ENCODE peak calls at places on chromosomes 5 and 9, in seven cellular contexts. Y, J, U, K, F, C and D are unnamed samples.

GRCh38 chr9:93130861-93131481 is 3.1 kb downstream of the NINJ1 start:
- DNase-seq in Y (no peak), J (no peak), U (no peak), K (no peak), F (no peak), C (peak; percentile 17), D (no peak)

GRCh38 chr9:89519393-89519805 is 21.5 kb upstream of the SEMA4D start:
- DNase-seq in Y (no peak), J (peak; percentile 20), U (no peak), K (no peak), F (no peak), C (peak; percentile 66), D (no peak)

GRCh38 chr9:83235524-83235923 is 172.6 kb upstream of the RASEF start:
- DNase-seq in Y (no peak), J (no peak), U (no peak), K (no peak), F (no peak), C (no peak), D (no peak)

GRCh38 chr5:194102-194501 is 2.8 kb downstream of the LRRC14B start:
- DNase-seq in Y (no peak), J (no peak), U (no peak), K (no peak), F (no peak), C (no peak), D (no peak)

GRCh38 chr5:167128581-167128980 is 1162.9 kb upstream of the WWC1 start:
- DNase-seq in Y (no peak), J (no peak), U (no peak), K (no peak), F (no peak), C (no peak), D (no peak)

GRCh38 chr9:77177894-77178794 is 810 bp downstream of the VPS13A start:
- DNase-seq in Y (no peak), J (peak; percentile 43), U (peak; percentile 55), K (peak; percentile 40), F (peak; percentile 66), C (peak; percentile 40), D (no peak)

GRCh38 chr5:169162407-169162806 is 138.5 kb downstream of the SLIT3 start:
- DNase-seq in Y (no peak), J (peak; percentile 90), U (no peak), K (no peak), F (no peak), C (no peak), D (no peak)

GRCh38 chr9:19049872-19050636 is 827 bp downstream of the RRAGA start:
- DNase-seq in Y (no peak), J (peak; percentile 63), U (peak; percentile 45), K (peak; percentile 4), F (peak; percentile 35), C (no peak), D (no peak)

GRCh38 chr9:133148351-133149129 is 15.2 kb downstream of the GBGT1 start:
- DNase-seq in Y (no peak), J (peak; percentile 46), U (peak; percentile 80), K (peak; percentile 69), F (peak; percentile 63), C (peak; percentile 66), D (no peak)

GRCh38 chr5:78600656-78601452 is 47.7 kb downstream of the LHFPL2 start:
- DNase-seq in Y (no peak), J (peak; percentile 88), U (no peak), K (no peak), F (no peak), C (no peak), D (peak; percentile 93)

GRCh38 chr9:69078581-69078980 is 43.0 kb downstream of the FXN start:
- DNase-seq in Y (no peak), J (no peak), U (no peak), K (no peak), F (no peak), C (no peak), D (peak; percentile 82)

GRCh38 chr5:53302524-53302923 is 177.9 kb upstream of the FST start:
- DNase-seq in Y (no peak), J (peak; percentile 67), U (no peak), K (no peak), F (no peak), C (no peak), D (no peak)

GRCh38 chr5:92552206-92553160 is 1028.5 kb downstream of the NR2F1-AS1 start:
- DNase-seq in Y (no peak), J (peak; percentile 99), U (no peak), K (no peak), F (peak; percentile 35), C (no peak), D (peak; percentile 97)

GRCh38 chr5:161286066-161286655 is 260.4 kb downstream of the GABRB2 start:
- DNase-seq in Y (no peak), J (no peak), U (no peak), K (no peak), F (no peak), C (no peak), D (no peak)

GRCh38 chr5:137714931-137715330 is 21.0 kb downstream of the KLHL3 start:
- DNase-seq in Y (no peak), J (no peak), U (no peak), K (no peak), F (no peak), C (no peak), D (no peak)

GRCh38 chr5:178377583-178378270 is 145.1 kb upstream of the PHYKPL start:
- DNase-seq in Y (no peak), J (no peak), U (no peak), K (no peak), F (no peak), C (no peak), D (no peak)

GRCh38 chr9:468766-469496 is 254.3 kb downstream of the DOCK8 start:
- DNase-seq in Y (no peak), J (no peak), U (no peak), K (no peak), F (no peak), C (no peak), D (no peak)

GRCh38 chr9:38621434-38622082 is 1.2 kb upstream of the ANKRD18A start:
- DNase-seq in Y (no peak), J (peak; percentile 14), U (no peak), K (peak; percentile 49), F (peak; percentile 50), C (peak; percentile 44), D (no peak)

GRCh38 chr5:172853355-172853975 is 19.4 kb downstream of the ERGIC1 start:
- DNase-seq in Y (no peak), J (peak; percentile 29), U (no peak), K (no peak), F (no peak), C (no peak), D (no peak)

GRCh38 chr5:95841914-95842812 is 19.6 kb upstream of the GLRX start:
- DNase-seq in Y (no peak), J (no peak), U (no peak), K (no peak), F (no peak), C (no peak), D (peak; percentile 83)

GRCh38 chr9:126173401-126173800 is 153.2 kb upstream of the MVB12B start:
- DNase-seq in Y (no peak), J (no peak), U (no peak), K (no peak), F (no peak), C (no peak), D (no peak)

DNA sequence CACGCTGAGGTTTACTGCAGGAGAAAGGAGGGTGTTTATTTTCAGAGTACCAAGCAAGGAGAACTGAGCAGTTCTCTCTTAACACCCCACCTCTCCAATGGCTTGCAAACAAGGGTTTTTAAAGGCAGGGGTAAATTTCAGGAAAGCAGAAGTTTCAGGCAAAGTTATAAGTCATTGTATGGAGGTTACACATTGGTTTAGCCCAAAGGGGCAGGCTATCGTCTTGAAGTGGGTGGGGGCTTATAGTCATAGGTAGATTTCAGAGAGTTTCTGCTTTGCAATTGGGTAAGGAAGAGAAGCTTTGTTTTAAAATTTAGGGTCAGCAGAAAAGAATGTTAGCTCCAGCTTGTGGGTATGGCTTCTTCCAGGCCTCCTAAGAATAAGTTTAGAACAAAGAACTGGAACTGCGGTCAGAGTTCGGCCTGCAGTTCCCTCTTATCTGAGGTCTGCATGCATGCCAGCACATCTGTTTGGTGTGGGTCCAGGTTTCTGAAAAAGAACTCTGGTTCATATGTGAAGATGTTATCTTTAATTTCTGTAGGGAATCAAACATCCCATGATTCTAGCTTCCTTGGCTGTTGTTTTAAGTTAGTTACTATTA is 96.0 kb downstream of the CYFIP2 start:
- DNase-seq in Y (no peak), J (peak; percentile 81), U (no peak), K (no peak), F (no peak), C (no peak), D (no peak)
- H3K4me3 ChIP-seq in Y (no peak overlapping the region), J (no peak overlapping the region), U (no peak overlapping the region), K (no peak overlapping the region), F (no peak overlapping the region), C (no peak overlapping the region), D (no peak overlapping the region)

DNA sequence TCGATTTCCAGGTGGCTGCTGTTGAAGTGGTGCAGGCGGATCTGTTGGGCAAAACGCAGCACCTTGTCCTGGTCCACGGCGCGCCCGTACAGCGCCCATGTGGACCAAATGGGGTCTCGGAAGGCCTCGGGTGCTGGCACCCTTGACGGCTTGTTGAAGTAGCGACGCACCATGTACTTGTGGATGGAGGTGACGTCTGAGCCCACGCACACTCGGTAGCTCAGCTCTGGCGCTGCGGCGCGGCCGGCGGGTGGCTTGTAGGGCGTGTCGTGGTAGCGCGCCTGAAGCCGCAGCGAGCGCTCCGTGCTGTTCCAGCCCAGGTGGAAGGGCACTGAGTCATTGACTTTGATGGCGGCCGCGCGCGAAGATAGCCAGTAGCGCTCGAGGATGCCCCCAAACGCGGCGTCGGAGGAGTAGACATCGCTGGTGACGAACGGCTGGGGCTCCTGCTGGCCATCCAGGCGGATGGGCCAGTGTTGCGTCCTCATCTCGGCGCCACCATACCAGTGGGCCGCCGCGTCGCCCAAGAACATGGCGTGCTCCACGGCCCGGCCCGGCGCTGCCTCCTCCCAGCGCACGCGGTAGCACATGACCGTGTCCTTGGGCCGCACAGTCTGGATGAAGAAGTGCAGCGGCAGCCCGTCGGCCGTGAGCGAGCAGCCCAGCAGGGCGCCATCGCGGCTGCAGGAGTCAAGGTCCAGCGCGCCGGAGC is 4.7 kb downstream of the MYORG start:
- DNase-seq in Y (no peak), J (no peak), U (no peak), K (no peak), F (no peak), C (no peak), D (no peak)
- H3K4me3 ChIP-seq in Y (no peak overlapping the region), J (no peak overlapping the region), U (no peak overlapping the region), K (no peak overlapping the region), F (no peak overlapping the region), C (no peak overlapping the region), D (no peak overlapping the region)

GRCh38 chr9:137630684-137631083 is 11.9 kb downstream of the EHMT1 start:
- DNase-seq in Y (no peak), J (no peak), U (no peak), K (no peak), F (no peak), C (no peak), D (no peak)
- H3K4me3 ChIP-seq in Y (no peak overlapping the region), J (no peak overlapping the region), U (no peak overlapping the region), K (no peak overlapping the region), F (no peak overlapping the region), C (no peak overlapping the region), D (no peak overlapping the region)

GRCh38 chr9:107638922-107639321 is 149.4 kb upstream of the KLF4 start:
- DNase-seq in Y (no peak), J (peak; percentile 53), U (peak; percentile 76), K (no peak), F (peak; percentile 71), C (no peak), D (peak; percentile 59)
- H3K4me3 ChIP-seq in Y (peak overlapping the region; percentile 59), J (peak overlapping the region; percentile 78), U (peak overlapping the region; percentile 40), K (no peak overlapping the region), F (no peak overlapping the region), C (no peak overlapping the region), D (peak overlapping the region; percentile 49)

GRCh38 chr9:127925959-127926949 is 4.3 kb downstream of the PIP5KL1 start:
- DNase-seq in Y (no peak), J (no peak), U (no peak), K (no peak), F (no peak), C (no peak), D (no peak)
- H3K4me3 ChIP-seq in Y (no peak overlapping the region), J (no peak overlapping the region), U (no peak overlapping the region), K (peak overlapping the region; percentile 53), F (no peak overlapping the region), C (no peak overlapping the region), D (peak overlapping the region; percentile 30)

GRCh38 chr5:93601433-93602175 is 18.6 kb downstream of the NR2F1 start:
- DNase-seq in Y (no peak), J (peak; percentile 86), U (no peak), K (no peak), F (no peak), C (no peak), D (no peak)
- H3K4me3 ChIP-seq in Y (peak overlapping the region; percentile 10), J (peak overlapping the region; percentile 67), U (no peak overlapping the region), K (no peak overlapping the region), F (no peak overlapping the region), C (no peak overlapping the region), D (no peak overlapping the region)